ENCODE peak calls at places on chromosomes 4 and X, in five cellular contexts. J is MM.1S, O is neural progenitor cell, T is colonic mucosa, Q is right lobe of liver. U is an unnamed sample.

GRCh38 chr4:169945636-169946035 is 80.6 kb downstream of the MFAP3L start:
- DNase-seq in T (no peak), O (no peak), Q (no peak), J (no peak), U (no peak)

GRCh38 chrX:14356401-14356800 is 172.9 kb upstream of the GLRA2 start:
- DNase-seq in T (no peak), O (no peak), Q (no peak), J (no peak), U (no peak)

GRCh38 chrX:28920141-28920540 is 332.9 kb downstream of the IL1RAPL1 start:
- DNase-seq in Q (no peak), J (no peak), O (no peak), T (no peak), U (no peak)

GRCh38 chrX:102345916-102346315 is 93.9 kb downstream of the NXF2B start:
- DNase-seq in Q (peak; percentile 56), O (peak; percentile 63), J (peak; percentile 51), T (peak; percentile 67), U (peak; percentile 33)

GRCh38 chrX:42807393-42807792 is 29.4 kb upstream of the PPP1R2C start:
- DNase-seq in T (no peak), Q (no peak), J (no peak), O (no peak), U (no peak)

GRCh38 chr4:168835880-168836454 is 174.1 kb downstream of the CBR4 start:
- DNase-seq in J (no peak), T (no peak), O (no peak), Q (no peak), U (no peak)

GRCh38 chr4:187602339-187603092 is 393.1 kb upstream of the ZFP42 start:
- DNase-seq in Q (no peak), T (no peak), O (no peak), J (no peak), U (no peak)

GRCh38 chr4:122882830-122883229 is 39.6 kb downstream of the NUDT6 start:
- DNase-seq in O (no peak), J (no peak), Q (no peak), T (no peak), U (no peak)

GRCh38 chr4:57233391-57233790 is 123.2 kb upstream of the IGFBP7 start:
- DNase-seq in O (no peak), J (no peak), Q (no peak), T (no peak), U (no peak)

GRCh38 chrX:119488749-119489148 is 20.5 kb downstream of the SLC25A5 start:
- DNase-seq in J (peak; percentile 53), Q (peak; percentile 51), T (peak; percentile 78), O (peak; percentile 49), U (no peak)

GRCh38 chr4:165384186-165384585 is 5.4 kb downstream of the CPE start:
- DNase-seq in O (no peak), J (no peak), Q (no peak), T (no peak), U (no peak)

GRCh38 chr4:10086506-10087120 is 30.0 kb downstream of the WDR1 start:
- DNase-seq in Q (peak; percentile 17), T (no peak), J (no peak), O (no peak), U (peak; percentile 29)

GRCh38 chr4:54539500-54540029 is 118.2 kb upstream of the KIT start:
- DNase-seq in O (peak; percentile 91), Q (peak; percentile 51), J (no peak), T (peak; percentile 50), U (peak; percentile 72)

GRCh38 chr4:158801066-158801465 is 32.2 kb downstream of the FNIP2 start:
- DNase-seq in Q (no peak), O (no peak), J (no peak), T (no peak), U (peak; percentile 43)

GRCh38 chrX:51158261-51158660 is 174.4 kb upstream of the NUDT10 start:
- DNase-seq in T (no peak), Q (no peak), O (no peak), J (no peak), U (no peak)

GRCh38 chr4:111937368-111937767 is 207.9 kb upstream of the FAM241A start:
- DNase-seq in T (no peak), J (peak; percentile 49), Q (no peak), O (peak; percentile 13), U (no peak)

DNA sequence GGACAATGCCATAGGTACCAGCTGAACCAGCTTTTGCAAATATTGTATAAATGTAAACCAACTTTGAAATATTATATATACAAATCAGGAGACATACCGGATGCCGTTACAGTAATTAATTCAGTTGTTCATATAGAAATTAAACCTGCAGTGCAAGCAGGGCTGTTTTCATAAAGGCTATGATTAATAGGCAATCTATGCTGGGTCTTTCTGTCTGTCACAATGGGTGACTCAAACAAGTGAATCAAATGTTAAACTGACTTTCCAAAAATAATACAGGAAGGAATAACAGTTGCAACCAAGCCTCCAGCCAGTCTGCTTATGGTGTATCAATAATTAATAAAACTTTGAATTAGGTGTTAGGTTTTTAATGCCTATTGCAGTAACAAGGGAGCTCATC is 43.9 kb downstream of the GABRB1 start:
- DNase-seq in Q (no peak), T (no peak), J (peak; percentile 3), O (no peak), U (no peak)
- H3K4me1 ChIP-seq in Q (no peaks in the 10 kb centered on the region), T (no peaks in the 10 kb centered on the region), J (no peaks in the 10 kb centered on the region), O (peaks cover 36% of the 10 kb centered on the region), U (no peaks in the 10 kb centered on the region)

DNA sequence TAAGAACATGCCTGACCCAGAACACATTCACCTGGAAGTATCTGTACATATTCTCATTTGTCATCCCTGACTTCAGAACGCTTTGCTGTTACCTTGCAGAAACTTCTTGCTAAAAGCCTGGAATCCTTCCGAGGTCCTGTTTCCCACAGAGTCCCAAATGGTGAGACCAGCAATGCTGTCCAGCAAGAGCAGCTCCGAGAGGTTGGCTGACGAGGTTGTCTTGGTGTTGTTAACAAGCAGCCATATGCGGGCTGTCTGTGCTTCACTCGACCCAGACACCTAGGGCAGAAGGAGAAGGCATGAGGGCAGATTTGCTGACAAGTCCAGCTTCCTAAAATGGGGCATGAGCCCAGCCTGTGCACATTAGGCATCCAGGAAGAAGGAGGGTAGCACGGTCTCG is 19.3 kb downstream of the EVC2 start:
- DNase-seq in T (no peak), J (no peak), O (no peak), Q (no peak), U (no peak)
- H3K36me3 ChIP-seq in T (no peaks in the 10 kb centered on the region), J (peaks cover 18% of the 10 kb centered on the region), O (no peaks in the 10 kb centered on the region), Q (no peaks in the 10 kb centered on the region), U (no peaks in the 10 kb centered on the region)

GRCh38 chr4:6989331-6989923 is 53.7 kb upstream of the TADA2B start:
- DNase-seq in Q (no peak), T (no peak), O (no peak), J (no peak), U (no peak)

GRCh38 chr4:6987566-6987920 is 55.6 kb upstream of the TADA2B start:
- DNase-seq in J (peak; percentile 39), O (peak; percentile 68), T (no peak), Q (peak; percentile 35), U (no peak)

GRCh38 chr4:6986781-6987565 is 56.2 kb upstream of the TADA2B start:
- DNase-seq in O (peak; percentile 99), T (peak; percentile 96), Q (peak; percentile 97), J (peak; percentile 95), U (peak; percentile 97)

GRCh38 chr4:6986067-6986780 is 56.9 kb upstream of the TADA2B start:
- DNase-seq in Q (peak; percentile 58), J (no peak), O (peak; percentile 69), T (peak; percentile 49), U (no peak)

DNA sequence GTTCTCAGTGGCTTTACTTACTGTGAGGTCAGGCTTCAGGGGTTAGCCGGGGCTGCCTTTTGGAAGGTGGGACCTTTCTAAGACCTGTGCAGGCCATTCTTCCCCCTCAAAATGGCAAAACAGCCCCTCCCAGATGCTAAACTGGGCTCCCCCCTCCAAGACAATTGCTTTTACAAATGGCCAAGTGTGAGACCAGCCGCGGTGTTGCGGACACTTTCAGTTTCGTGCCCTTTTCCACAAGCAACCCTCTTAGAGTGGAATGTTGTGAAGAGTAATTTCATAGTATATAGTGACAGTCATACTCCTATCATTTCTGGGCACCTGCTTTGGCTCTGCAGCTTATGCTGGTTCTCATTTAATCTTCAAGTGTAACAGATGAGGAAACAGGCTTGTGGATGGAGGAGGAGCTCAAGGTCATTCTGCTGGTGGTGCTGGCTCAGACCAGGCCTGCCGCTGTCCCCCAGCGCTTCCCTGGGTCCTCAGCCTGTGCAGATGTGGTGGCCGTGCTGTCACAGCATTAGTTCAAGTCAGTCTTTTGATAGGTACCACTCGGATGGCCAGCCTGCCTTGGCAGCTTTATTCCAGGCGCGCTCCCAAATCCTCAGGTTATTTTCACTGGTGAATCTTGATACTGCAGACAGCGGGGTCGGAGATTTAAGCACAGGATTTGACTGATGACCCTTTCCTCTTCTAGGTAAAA is 55.0 kb upstream of the TADA2B start:
- DNase-seq in Q (no peak), J (peak; percentile 69), O (no peak), T (no peak), U (peak; percentile 36)
- H3K4me1 ChIP-seq in Q (peaks cover 55% of the 10 kb centered on the region), J (peaks cover 54% of the 10 kb centered on the region), O (peaks cover 32% of the 10 kb centered on the region), T (peaks cover 14% of the 10 kb centered on the region), U (peaks cover 56% of the 10 kb centered on the region)

GRCh38 chrX:47863187-47863586 is 26.5 kb downstream of the ZNF81 start:
- DNase-seq in Q (peak; percentile 46), T (no peak), J (no peak), O (no peak), U (no peak)

GRCh38 chrX:47862680-47863079 is 26.0 kb downstream of the ZNF81 start:
- DNase-seq in O (no peak), J (no peak), Q (no peak), T (no peak), U (no peak)

GRCh38 chrX:47859686-47860085 is 23.0 kb downstream of the ZNF81 start:
- DNase-seq in J (no peak), T (no peak), O (no peak), Q (no peak), U (no peak)

GRCh38 chrX:47864785-47865184 is 28.1 kb downstream of the ZNF81 start:
- DNase-seq in O (no peak), T (no peak), Q (no peak), J (no peak), U (no peak)
- H3K36me3 ChIP-seq in O (no peaks in the 10 kb centered on the region), T (no peaks in the 10 kb centered on the region), Q (no peaks in the 10 kb centered on the region), J (no peaks in the 10 kb centered on the region), U (no peaks in the 10 kb centered on the region)

GRCh38 chr4:74114234-74114633 is 15.2 kb upstream of the CXCL2 start:
- DNase-seq in J (no peak), O (no peak), T (no peak), Q (no peak), U (no peak)
- H3K4me1 ChIP-seq in J (no peaks in the 10 kb centered on the region), O (no peaks in the 10 kb centered on the region), T (peaks cover 5% of the 10 kb centered on the region), Q (peaks cover 36% of the 10 kb centered on the region), U (peaks cover 9% of the 10 kb centered on the region)

GRCh38 chr4:138707746-138708145 is 307.8 kb upstream of the NOCT start:
- DNase-seq in O (no peak), T (no peak), J (no peak), Q (no peak), U (no peak)
- H3K36me3 ChIP-seq in O (no peaks in the 10 kb centered on the region), T (no peaks in the 10 kb centered on the region), J (no peaks in the 10 kb centered on the region), Q (no peaks in the 10 kb centered on the region), U (no peaks in the 10 kb centered on the region)

GRCh38 chrX:67435536-67435935 is 108.3 kb upstream of the AR start:
- DNase-seq in Q (peak; percentile 14), O (no peak), T (no peak), J (no peak), U (no peak)
- H3K4me1 ChIP-seq in Q (peaks cover 26% of the 10 kb centered on the region), O (no peaks in the 10 kb centered on the region), T (no peaks in the 10 kb centered on the region), J (no peaks in the 10 kb centered on the region), U (no peaks in the 10 kb centered on the region)

DNA sequence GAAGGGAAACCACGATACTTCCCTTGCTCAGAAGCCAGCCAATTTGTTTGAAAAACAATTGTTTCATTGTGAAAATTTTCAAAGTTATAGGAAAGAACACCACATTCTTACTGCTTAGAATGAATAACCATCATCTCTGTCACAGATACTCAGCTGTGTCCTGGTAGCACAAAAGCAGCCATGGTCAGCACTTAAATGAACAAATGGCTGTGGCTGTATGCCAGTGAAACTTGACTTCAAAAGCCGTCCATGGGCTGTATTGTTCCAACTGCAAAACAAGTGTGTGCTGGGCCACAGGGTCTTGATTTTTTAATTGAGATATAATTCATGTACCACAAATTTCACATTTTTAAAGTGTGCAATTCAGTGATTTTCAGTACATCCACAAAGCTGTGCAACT is 19.6 kb downstream of the NSDHL start:
- DNase-seq in O (no peak), J (no peak), Q (no peak), T (no peak), U (no peak)
- H3K36me3 ChIP-seq in O (no peaks in the 10 kb centered on the region), J (no peaks in the 10 kb centered on the region), Q (no peaks in the 10 kb centered on the region), T (no peaks in the 10 kb centered on the region), U (no peaks in the 10 kb centered on the region)